ENCODE peak calls at places on chromosomes 12 and 14, in ten cellular contexts. One of them, this sample, is unnamed.

GRCh38 chr12:18923721-18924120 is 185.8 kb downstream of the CAPZA3 start:
- DNase-seq in HepG2: no peak
- DNase-seq in heart right ventricle: no peak
- DNase-seq in AG04449: no peak
- DNase-seq in left ventricle myocardium inferior: no peak
- DNase-seq in fibroblast of the aortic adventitia: no peak
- DNase-seq in PC-9: no peak
- DNase-seq in lower leg skin: no peak
- DNase-seq in HCT116: no peak
- DNase-seq in thoracic aorta: no peak
- DNase-seq in this sample: no peak

GRCh38 chr14:98069712-98070133 is 1202.3 kb downstream of the BCL11B start:
- DNase-seq in thoracic aorta: no peak
- DNase-seq in fibroblast of the aortic adventitia: no peak
- DNase-seq in PC-9: peak
- DNase-seq in AG04449: no peak
- DNase-seq in left ventricle myocardium inferior: no peak
- DNase-seq in heart right ventricle: no peak
- DNase-seq in HCT116: no peak
- DNase-seq in lower leg skin: no peak
- DNase-seq in HepG2: peak
- DNase-seq in this sample: no peak

GRCh38 chr12:47979686-47980085 is 16.3 kb downstream of the TMEM106C start:
- DNase-seq in PC-9: no peak
- DNase-seq in HepG2: no peak
- DNase-seq in thoracic aorta: no peak
- DNase-seq in heart right ventricle: no peak
- DNase-seq in lower leg skin: no peak
- DNase-seq in AG04449: no peak
- DNase-seq in HCT116: no peak
- DNase-seq in left ventricle myocardium inferior: no peak
- DNase-seq in fibroblast of the aortic adventitia: no peak
- DNase-seq in this sample: no peak

GRCh38 chr14:36852853-36853634 is 191.4 kb downstream of the PAX9 start:
- DNase-seq in HepG2: no peak
- DNase-seq in PC-9: no peak
- DNase-seq in fibroblast of the aortic adventitia: peak
- DNase-seq in heart right ventricle: peak
- DNase-seq in HCT116: no peak
- DNase-seq in thoracic aorta: no peak
- DNase-seq in left ventricle myocardium inferior: no peak
- DNase-seq in AG04449: no peak
- DNase-seq in lower leg skin: no peak
- DNase-seq in this sample: no peak

GRCh38 chr14:73829526-73830431 is 21.9 kb upstream of the PTGR2 start:
- DNase-seq in lower leg skin: peak
- DNase-seq in heart right ventricle: no peak
- DNase-seq in AG04449: peak
- DNase-seq in fibroblast of the aortic adventitia: peak
- DNase-seq in left ventricle myocardium inferior: no peak
- DNase-seq in HCT116: no peak
- DNase-seq in thoracic aorta: no peak
- DNase-seq in HepG2: peak
- DNase-seq in PC-9: peak
- DNase-seq in this sample: no peak

GRCh38 chr12:128786741-128787391 is 36.9 kb downstream of the SLC15A4 start:
- DNase-seq in heart right ventricle: no peak
- DNase-seq in HCT116: no peak
- DNase-seq in PC-9: no peak
- DNase-seq in left ventricle myocardium inferior: no peak
- DNase-seq in thoracic aorta: no peak
- DNase-seq in HepG2: no peak
- DNase-seq in AG04449: no peak
- DNase-seq in lower leg skin: no peak
- DNase-seq in fibroblast of the aortic adventitia: no peak
- DNase-seq in this sample: no peak

GRCh38 chr14:20197459-20197858 is 6.8 kb downstream of the OR11G2 start:
- DNase-seq in AG04449: no peak
- DNase-seq in fibroblast of the aortic adventitia: no peak
- DNase-seq in PC-9: no peak
- DNase-seq in lower leg skin: no peak
- DNase-seq in HCT116: no peak
- DNase-seq in HepG2: no peak
- DNase-seq in left ventricle myocardium inferior: no peak
- DNase-seq in heart right ventricle: no peak
- DNase-seq in thoracic aorta: no peak
- DNase-seq in this sample: no peak

GRCh38 chr14:98470663-98471062 is 801.3 kb downstream of the BCL11B start:
- DNase-seq in PC-9: no peak
- DNase-seq in AG04449: no peak
- DNase-seq in lower leg skin: no peak
- DNase-seq in HepG2: no peak
- DNase-seq in left ventricle myocardium inferior: no peak
- DNase-seq in heart right ventricle: no peak
- DNase-seq in thoracic aorta: no peak
- DNase-seq in fibroblast of the aortic adventitia: no peak
- DNase-seq in HCT116: no peak
- DNase-seq in this sample: no peak

GRCh38 chr12:29241821-29242591 is 92.9 kb downstream of the FAR2 start:
- DNase-seq in heart right ventricle: no peak
- DNase-seq in thoracic aorta: no peak
- DNase-seq in fibroblast of the aortic adventitia: peak
- DNase-seq in left ventricle myocardium inferior: no peak
- DNase-seq in HCT116: peak
- DNase-seq in lower leg skin: no peak
- DNase-seq in PC-9: peak
- DNase-seq in HepG2: peak
- DNase-seq in AG04449: peak
- DNase-seq in this sample: peak

GRCh38 chr14:30751646-30752416 is 122.5 kb upstream of the COCH start:
- DNase-seq in PC-9: no peak
- DNase-seq in HCT116: no peak
- DNase-seq in fibroblast of the aortic adventitia: no peak
- DNase-seq in lower leg skin: no peak
- DNase-seq in AG04449: no peak
- DNase-seq in heart right ventricle: no peak
- DNase-seq in thoracic aorta: no peak
- DNase-seq in HepG2: no peak
- DNase-seq in left ventricle myocardium inferior: no peak
- DNase-seq in this sample: no peak

GRCh38 chr14:61812347-61813100 is 50.3 kb downstream of the SNAPC1 start:
- DNase-seq in left ventricle myocardium inferior: no peak
- DNase-seq in fibroblast of the aortic adventitia: no peak
- DNase-seq in HCT116: no peak
- DNase-seq in AG04449: no peak
- DNase-seq in PC-9: no peak
- DNase-seq in lower leg skin: no peak
- DNase-seq in heart right ventricle: no peak
- DNase-seq in HepG2: no peak
- DNase-seq in thoracic aorta: no peak
- DNase-seq in this sample: no peak

GRCh38 chr12:3279415-3279780 is 202.2 kb downstream of the TSPAN9 start:
- DNase-seq in thoracic aorta: no peak
- DNase-seq in fibroblast of the aortic adventitia: no peak
- DNase-seq in HCT116: no peak
- DNase-seq in left ventricle myocardium inferior: no peak
- DNase-seq in HepG2: no peak
- DNase-seq in PC-9: no peak
- DNase-seq in lower leg skin: no peak
- DNase-seq in AG04449: no peak
- DNase-seq in heart right ventricle: no peak
- DNase-seq in this sample: no peak

GRCh38 chr14:37721976-37722659 is 126.7 kb downstream of the TTC6 start:
- DNase-seq in heart right ventricle: no peak
- DNase-seq in AG04449: no peak
- DNase-seq in left ventricle myocardium inferior: no peak
- DNase-seq in HepG2: peak
- DNase-seq in thoracic aorta: no peak
- DNase-seq in fibroblast of the aortic adventitia: no peak
- DNase-seq in PC-9: no peak
- DNase-seq in lower leg skin: no peak
- DNase-seq in HCT116: no peak
- DNase-seq in this sample: no peak

GRCh38 chr12:113514602-113515001 is 42.9 kb upstream of the LHX5 start:
- DNase-seq in lower leg skin: no peak
- DNase-seq in PC-9: no peak
- DNase-seq in fibroblast of the aortic adventitia: no peak
- DNase-seq in left ventricle myocardium inferior: no peak
- DNase-seq in thoracic aorta: no peak
- DNase-seq in AG04449: no peak
- DNase-seq in HepG2: no peak
- DNase-seq in HCT116: no peak
- DNase-seq in heart right ventricle: no peak
- DNase-seq in this sample: no peak

GRCh38 chr14:91280129-91280528 is 35.6 kb upstream of the GPR68 start:
- DNase-seq in heart right ventricle: no peak
- DNase-seq in lower leg skin: no peak
- DNase-seq in thoracic aorta: no peak
- DNase-seq in HepG2: no peak
- DNase-seq in left ventricle myocardium inferior: no peak
- DNase-seq in PC-9: no peak
- DNase-seq in HCT116: no peak
- DNase-seq in fibroblast of the aortic adventitia: no peak
- DNase-seq in AG04449: no peak
- DNase-seq in this sample: no peak

GRCh38 chr14:20684662-20685456 is 499 bp downstream of the RNASE4 start:
- DNase-seq in lower leg skin: peak
- DNase-seq in AG04449: no peak
- DNase-seq in PC-9: no peak
- DNase-seq in HCT116: peak
- DNase-seq in HepG2: peak
- DNase-seq in thoracic aorta: no peak
- DNase-seq in fibroblast of the aortic adventitia: peak
- DNase-seq in heart right ventricle: no peak
- DNase-seq in left ventricle myocardium inferior: no peak
- DNase-seq in this sample: no peak

GRCh38 chr12:74847169-74847568 is 309.5 kb downstream of the ATXN7L3B start:
- DNase-seq in HCT116: no peak
- DNase-seq in thoracic aorta: no peak
- DNase-seq in PC-9: no peak
- DNase-seq in AG04449: no peak
- DNase-seq in heart right ventricle: no peak
- DNase-seq in HepG2: peak
- DNase-seq in fibroblast of the aortic adventitia: no peak
- DNase-seq in lower leg skin: no peak
- DNase-seq in left ventricle myocardium inferior: no peak
- DNase-seq in this sample: no peak

GRCh38 chr12:74846116-74846515 is 308.5 kb downstream of the ATXN7L3B start:
- DNase-seq in left ventricle myocardium inferior: no peak
- DNase-seq in AG04449: no peak
- DNase-seq in PC-9: no peak
- DNase-seq in lower leg skin: no peak
- DNase-seq in HCT116: no peak
- DNase-seq in fibroblast of the aortic adventitia: no peak
- DNase-seq in heart right ventricle: no peak
- DNase-seq in HepG2: no peak
- DNase-seq in thoracic aorta: no peak
- DNase-seq in this sample: no peak

GRCh38 chr12:74849801-74850200 is 312.2 kb downstream of the ATXN7L3B start:
- DNase-seq in thoracic aorta: no peak
- DNase-seq in left ventricle myocardium inferior: no peak
- DNase-seq in heart right ventricle: no peak
- DNase-seq in HCT116: no peak
- DNase-seq in PC-9: no peak
- DNase-seq in lower leg skin: no peak
- DNase-seq in HepG2: no peak
- DNase-seq in AG04449: no peak
- DNase-seq in fibroblast of the aortic adventitia: peak
- DNase-seq in this sample: no peak
- TF ChIP-seq CTCF in thoracic aorta: no peak
- TF ChIP-seq CTCF in left ventricle myocardium inferior: no peak
- TF ChIP-seq CTCF in heart right ventricle: no peak
- TF ChIP-seq CTCF in HCT116: peak
- TF ChIP-seq CTCF in PC-9: no peak
- TF ChIP-seq CTCF in lower leg skin: no peak
- TF ChIP-seq CTCF in HepG2: no peak
- TF ChIP-seq CTCF in AG04449: no peak
- TF ChIP-seq CTCF in fibroblast of the aortic adventitia: no peak
- TF ChIP-seq CTCF in this sample: no peak

DNA sequence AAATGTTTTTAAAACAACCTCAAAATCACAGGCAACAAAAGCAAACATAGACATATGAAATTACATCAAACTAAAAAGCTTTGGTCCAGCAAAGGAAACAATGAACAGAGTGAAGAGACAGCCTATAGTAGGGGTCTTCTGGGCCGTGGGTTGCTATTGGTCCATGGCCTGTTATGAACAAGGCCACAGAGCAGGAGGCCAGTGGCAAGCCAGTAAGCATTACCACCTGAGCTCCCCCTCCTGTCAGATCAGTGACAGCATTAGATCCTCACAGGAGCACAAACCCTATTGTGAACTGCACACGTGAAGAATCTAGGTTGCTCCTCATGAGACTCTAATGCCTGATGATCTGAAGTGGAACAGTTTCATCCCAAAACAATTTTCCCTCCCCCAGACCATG is 174.0 kb downstream of the DIO2 start:
- DNase-seq in PC-9: no peak
- DNase-seq in AG04449: no peak
- DNase-seq in HCT116: no peak
- DNase-seq in HepG2: no peak
- DNase-seq in left ventricle myocardium inferior: no peak
- DNase-seq in lower leg skin: no peak
- DNase-seq in thoracic aorta: no peak
- DNase-seq in fibroblast of the aortic adventitia: no peak
- DNase-seq in heart right ventricle: no peak
- DNase-seq in this sample: no peak
- H3K4me3 ChIP-seq in PC-9: no peak
- H3K4me3 ChIP-seq in AG04449: no peak
- H3K4me3 ChIP-seq in HCT116: no peak
- H3K4me3 ChIP-seq in HepG2: no peak
- H3K4me3 ChIP-seq in left ventricle myocardium inferior: no peak
- H3K4me3 ChIP-seq in lower leg skin: no peak
- H3K4me3 ChIP-seq in thoracic aorta: no peak
- H3K4me3 ChIP-seq in fibroblast of the aortic adventitia: no peak
- H3K4me3 ChIP-seq in heart right ventricle: no peak
- H3K4me3 ChIP-seq in this sample: no peak

DNA sequence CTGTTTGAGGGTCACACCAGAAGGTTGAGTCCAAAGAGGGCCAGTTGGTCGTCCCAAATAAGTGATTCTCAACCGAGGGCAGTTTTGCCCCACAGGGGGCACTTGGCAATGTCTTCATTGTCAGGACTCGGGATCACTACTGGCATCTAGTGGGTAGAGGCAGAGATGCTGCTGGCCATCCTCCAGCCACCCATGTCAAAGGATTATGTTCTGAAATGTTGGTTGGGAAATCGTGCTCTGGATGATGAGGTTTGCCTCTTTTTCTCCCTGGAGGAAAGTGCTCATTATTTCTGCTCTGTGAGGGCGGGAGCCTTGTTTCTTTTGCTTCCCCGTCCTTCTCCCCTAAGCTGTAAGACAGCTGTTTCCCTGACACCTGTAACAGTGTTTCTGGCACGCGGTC is 3.6 kb downstream of the ZNF839 start:
- DNase-seq in thoracic aorta: peak
- DNase-seq in HCT116: peak
- DNase-seq in HepG2: peak
- DNase-seq in heart right ventricle: peak
- DNase-seq in fibroblast of the aortic adventitia: peak
- DNase-seq in AG04449: peak
- DNase-seq in lower leg skin: peak
- DNase-seq in PC-9: peak
- DNase-seq in left ventricle myocardium inferior: peak
- DNase-seq in this sample: no peak
- TF ChIP-seq CTCF in thoracic aorta: peak
- TF ChIP-seq CTCF in HCT116: no peak
- TF ChIP-seq CTCF in HepG2: peak
- TF ChIP-seq CTCF in heart right ventricle: peak
- TF ChIP-seq CTCF in fibroblast of the aortic adventitia: peak
- TF ChIP-seq CTCF in AG04449: peak
- TF ChIP-seq CTCF in lower leg skin: no peak
- TF ChIP-seq CTCF in PC-9: peak
- TF ChIP-seq CTCF in left ventricle myocardium inferior: peak
- TF ChIP-seq CTCF in this sample: peak

GRCh38 chr12:80620281-80620680 is 87.2 kb upstream of the MYF6 start:
- DNase-seq in left ventricle myocardium inferior: no peak
- DNase-seq in thoracic aorta: no peak
- DNase-seq in HepG2: no peak
- DNase-seq in HCT116: no peak
- DNase-seq in AG04449: no peak
- DNase-seq in lower leg skin: no peak
- DNase-seq in fibroblast of the aortic adventitia: no peak
- DNase-seq in PC-9: no peak
- DNase-seq in heart right ventricle: no peak
- DNase-seq in this sample: no peak
- H3K4me3 ChIP-seq in left ventricle myocardium inferior: no peak
- H3K4me3 ChIP-seq in thoracic aorta: no peak
- H3K4me3 ChIP-seq in HepG2: no peak
- H3K4me3 ChIP-seq in HCT116: no peak
- H3K4me3 ChIP-seq in AG04449: no peak
- H3K4me3 ChIP-seq in lower leg skin: no peak
- H3K4me3 ChIP-seq in fibroblast of the aortic adventitia: no peak
- H3K4me3 ChIP-seq in PC-9: no peak
- H3K4me3 ChIP-seq in heart right ventricle: no peak
- H3K4me3 ChIP-seq in this sample: no peak

This sample was measured in GM12864.